ENCODE peak calls at places on chromosomes 12 and 14, in five cellular contexts. One of them, this sample, is unnamed.

GRCh38 chr14:85536835-85537195 is 6.9 kb downstream of the FLRT2 start:
- DNase-seq in dorsolateral prefrontal cortex: no peak
- DNase-seq in neuronal stem cell: no peak
- DNase-seq in BE2C: no peak
- DNase-seq in cardiac fibroblast: peak
- DNase-seq in this sample: peak

GRCh38 chr12:19953734-19954133 is 414.6 kb upstream of the PDE3A start:
- DNase-seq in dorsolateral prefrontal cortex: no peak
- DNase-seq in neuronal stem cell: no peak
- DNase-seq in BE2C: no peak
- DNase-seq in cardiac fibroblast: no peak
- DNase-seq in this sample: no peak

GRCh38 chr12:1836854-1837411 is 16.6 kb downstream of the LRTM2 start:
- DNase-seq in dorsolateral prefrontal cortex: peak
- DNase-seq in neuronal stem cell: no peak
- DNase-seq in BE2C: peak
- DNase-seq in cardiac fibroblast: no peak
- DNase-seq in this sample: no peak

GRCh38 chr12:124432376-124432775 is 135.0 kb downstream of the NCOR2 start:
- DNase-seq in dorsolateral prefrontal cortex: no peak
- DNase-seq in neuronal stem cell: no peak
- DNase-seq in BE2C: no peak
- DNase-seq in cardiac fibroblast: no peak
- DNase-seq in this sample: no peak

GRCh38 chr12:127083028-127083949 is 1183.7 kb upstream of the TMEM132C start:
- DNase-seq in dorsolateral prefrontal cortex: no peak
- DNase-seq in neuronal stem cell: no peak
- DNase-seq in BE2C: no peak
- DNase-seq in cardiac fibroblast: peak
- DNase-seq in this sample: peak

GRCh38 chr12:28446031-28446430 is 255.8 kb downstream of the CCDC91 start:
- DNase-seq in dorsolateral prefrontal cortex: no peak
- DNase-seq in neuronal stem cell: no peak
- DNase-seq in BE2C: no peak
- DNase-seq in cardiac fibroblast: peak
- DNase-seq in this sample: peak

GRCh38 chr14:95891742-95892141 is 15.1 kb downstream of the TUNAR start:
- DNase-seq in dorsolateral prefrontal cortex: no peak
- DNase-seq in neuronal stem cell: no peak
- DNase-seq in BE2C: no peak
- DNase-seq in cardiac fibroblast: peak
- DNase-seq in this sample: peak

GRCh38 chr14:92914087-92914656 is 8.8 kb upstream of the CHGA start:
- DNase-seq in dorsolateral prefrontal cortex: no peak
- DNase-seq in neuronal stem cell: peak
- DNase-seq in BE2C: no peak
- DNase-seq in cardiac fibroblast: peak
- DNase-seq in this sample: peak

GRCh38 chr12:107322063-107322462 is 228.7 kb upstream of the CRY1 start:
- DNase-seq in dorsolateral prefrontal cortex: no peak
- DNase-seq in neuronal stem cell: no peak
- DNase-seq in BE2C: no peak
- DNase-seq in cardiac fibroblast: no peak
- DNase-seq in this sample: no peak

GRCh38 chr14:55721353-55721752 is 141.3 kb downstream of the KTN1 start:
- DNase-seq in dorsolateral prefrontal cortex: no peak
- DNase-seq in neuronal stem cell: no peak
- DNase-seq in BE2C: peak
- DNase-seq in cardiac fibroblast: peak
- DNase-seq in this sample: peak

GRCh38 chr12:89225808-89226368 is 126.4 kb downstream of the DUSP6 start:
- DNase-seq in dorsolateral prefrontal cortex: no peak
- DNase-seq in neuronal stem cell: no peak
- DNase-seq in BE2C: no peak
- DNase-seq in cardiac fibroblast: peak
- DNase-seq in this sample: peak

GRCh38 chr12:96483116-96483515 is 6.3 kb upstream of the CFAP54 start:
- DNase-seq in dorsolateral prefrontal cortex: no peak
- DNase-seq in neuronal stem cell: no peak
- DNase-seq in BE2C: no peak
- DNase-seq in cardiac fibroblast: no peak
- DNase-seq in this sample: no peak

GRCh38 chr14:96843137-96843536 is 46.0 kb downstream of the VRK1 start:
- DNase-seq in dorsolateral prefrontal cortex: no peak
- DNase-seq in neuronal stem cell: no peak
- DNase-seq in BE2C: no peak
- DNase-seq in cardiac fibroblast: no peak
- DNase-seq in this sample: no peak

GRCh38 chr12:120007272-120007671 is 18.2 kb downstream of the BICDL1 start:
- DNase-seq in dorsolateral prefrontal cortex: no peak
- DNase-seq in neuronal stem cell: no peak
- DNase-seq in BE2C: no peak
- DNase-seq in cardiac fibroblast: no peak
- DNase-seq in this sample: no peak

GRCh38 chr12:101596172-101596571 is 1.4 kb downstream of the MYBPC1 start:
- DNase-seq in dorsolateral prefrontal cortex: no peak
- DNase-seq in neuronal stem cell: no peak
- DNase-seq in BE2C: no peak
- DNase-seq in cardiac fibroblast: no peak
- DNase-seq in this sample: no peak

GRCh38 chr12:121804417-121805111 is 755 bp downstream of the SETD1B start:
- DNase-seq in dorsolateral prefrontal cortex: no peak
- DNase-seq in neuronal stem cell: no peak
- DNase-seq in BE2C: peak
- DNase-seq in cardiac fibroblast: peak
- DNase-seq in this sample: peak

GRCh38 chr12:109462868-109463692 is 14.0 kb downstream of the KCTD10 start:
- DNase-seq in dorsolateral prefrontal cortex: no peak
- DNase-seq in neuronal stem cell: no peak
- DNase-seq in BE2C: peak
- DNase-seq in cardiac fibroblast: peak
- DNase-seq in this sample: peak

GRCh38 chr14:74542056-74542685 is 48.6 kb downstream of the ISCA2 start:
- DNase-seq in dorsolateral prefrontal cortex: no peak
- DNase-seq in neuronal stem cell: no peak
- DNase-seq in BE2C: no peak
- DNase-seq in cardiac fibroblast: no peak
- DNase-seq in this sample: no peak

GRCh38 chr12:128796439-128797118 is 27.2 kb downstream of the SLC15A4 start:
- DNase-seq in dorsolateral prefrontal cortex: no peak
- DNase-seq in neuronal stem cell: no peak
- DNase-seq in BE2C: no peak
- DNase-seq in cardiac fibroblast: no peak
- DNase-seq in this sample: no peak

GRCh38 chr12:66623455-66623854 is 55.4 kb downstream of the GRIP1 start:
- DNase-seq in dorsolateral prefrontal cortex: no peak
- DNase-seq in neuronal stem cell: no peak
- DNase-seq in BE2C: no peak
- DNase-seq in cardiac fibroblast: no peak
- DNase-seq in this sample: peak

GRCh38 chr12:6228535-6229223 is 28.5 kb downstream of the CD9 start:
- DNase-seq in dorsolateral prefrontal cortex: no peak
- DNase-seq in neuronal stem cell: no peak
- DNase-seq in BE2C: peak
- DNase-seq in cardiac fibroblast: no peak
- DNase-seq in this sample: peak

GRCh38 chr14:99575043-99576023 is 28.7 kb downstream of the CCDC85C start:
- DNase-seq in dorsolateral prefrontal cortex: no peak
- DNase-seq in neuronal stem cell: no peak
- DNase-seq in BE2C: peak
- DNase-seq in cardiac fibroblast: no peak
- DNase-seq in this sample: peak

GRCh38 chr14:99572173-99572999 is 31.6 kb downstream of the CCDC85C start:
- DNase-seq in dorsolateral prefrontal cortex: no peak
- DNase-seq in neuronal stem cell: no peak
- DNase-seq in BE2C: peak
- DNase-seq in cardiac fibroblast: no peak
- DNase-seq in this sample: no peak

GRCh38 chr14:99573000-99573330 is 31.0 kb downstream of the CCDC85C start:
- DNase-seq in dorsolateral prefrontal cortex: no peak
- DNase-seq in neuronal stem cell: no peak
- DNase-seq in BE2C: no peak
- DNase-seq in cardiac fibroblast: no peak
- DNase-seq in this sample: no peak

GRCh38 chr14:99573436-99574098 is 30.4 kb downstream of the CCDC85C start:
- DNase-seq in dorsolateral prefrontal cortex: no peak
- DNase-seq in neuronal stem cell: no peak
- DNase-seq in BE2C: peak
- DNase-seq in cardiac fibroblast: no peak
- DNase-seq in this sample: no peak

DNA sequence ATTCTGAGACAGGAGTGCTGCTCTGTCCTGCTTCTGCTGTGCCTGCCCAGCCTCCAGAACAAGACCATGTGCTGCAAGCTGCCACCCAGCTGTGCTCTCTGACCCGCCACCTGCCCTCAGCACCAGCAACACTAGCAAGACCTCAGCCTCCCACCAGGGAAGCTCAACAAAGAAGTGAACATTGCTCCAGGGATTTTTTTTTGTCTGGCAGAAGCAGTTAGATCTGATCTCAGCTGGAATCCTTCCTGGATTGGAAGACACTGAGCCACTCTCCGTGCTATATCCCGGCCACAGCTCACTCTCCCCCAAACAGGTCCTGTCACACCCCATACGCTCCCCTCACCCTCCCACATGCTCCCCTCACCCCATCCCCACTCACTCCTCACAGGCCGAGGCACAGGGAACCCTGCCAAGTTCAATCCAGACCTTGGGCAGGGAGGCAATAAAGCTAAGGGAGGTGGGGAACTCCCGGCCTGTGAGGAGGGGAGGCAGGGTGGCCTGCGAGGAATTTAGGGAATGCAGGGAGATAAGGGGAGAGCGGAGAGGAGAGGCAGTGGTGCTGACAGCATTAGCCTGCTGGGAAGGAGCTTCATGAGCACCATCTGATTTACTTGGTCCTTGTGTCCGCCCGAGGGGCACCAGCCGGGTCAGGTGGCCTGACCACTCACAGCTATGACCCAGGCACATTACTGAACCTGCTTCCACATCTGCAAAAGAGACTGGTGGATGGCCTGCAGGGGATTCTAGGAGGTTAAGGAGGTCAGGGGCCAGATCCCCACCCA is 29.7 kb downstream of the CCDC85C start:
- DNase-seq in dorsolateral prefrontal cortex: no peak
- DNase-seq in neuronal stem cell: peak
- DNase-seq in BE2C: peak
- DNase-seq in cardiac fibroblast: peak
- DNase-seq in this sample: peak
- H3K4me3 ChIP-seq in dorsolateral prefrontal cortex: no peak
- H3K4me3 ChIP-seq in neuronal stem cell: no peak
- H3K4me3 ChIP-seq in BE2C: peak
- H3K4me3 ChIP-seq in cardiac fibroblast: no peak
- H3K4me3 ChIP-seq in this sample: peak

DNA sequence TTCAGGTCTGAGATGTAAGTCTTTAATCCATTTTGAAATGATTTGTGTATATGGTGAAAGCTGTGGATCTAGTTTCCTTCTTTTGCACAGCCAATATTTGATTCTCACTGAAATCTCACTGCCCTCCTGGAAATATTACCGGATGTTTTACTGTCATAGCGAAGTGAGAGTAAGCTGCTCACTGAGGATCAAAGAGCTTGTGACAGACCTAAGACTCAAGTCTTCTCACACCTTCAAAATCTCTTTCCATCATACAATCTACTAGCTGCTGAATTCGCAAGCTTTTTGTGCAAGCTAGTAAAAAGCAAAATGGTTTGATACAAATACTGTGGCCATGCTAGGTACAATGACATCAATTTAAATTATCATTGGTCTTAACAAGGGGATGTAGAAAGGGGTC is 3.9 kb downstream of the LRRK2 start:
- DNase-seq in dorsolateral prefrontal cortex: no peak
- DNase-seq in neuronal stem cell: no peak
- DNase-seq in BE2C: no peak
- DNase-seq in cardiac fibroblast: no peak
- DNase-seq in this sample: no peak
- H3K4me3 ChIP-seq in dorsolateral prefrontal cortex: peak
- H3K4me3 ChIP-seq in neuronal stem cell: no peak
- H3K4me3 ChIP-seq in BE2C: no peak
- H3K4me3 ChIP-seq in cardiac fibroblast: no peak
- H3K4me3 ChIP-seq in this sample: no peak

GRCh38 chr12:117009759-117010158 is 89.5 kb downstream of the TESC start:
- DNase-seq in dorsolateral prefrontal cortex: no peak
- DNase-seq in neuronal stem cell: no peak
- DNase-seq in BE2C: no peak
- DNase-seq in cardiac fibroblast: no peak
- DNase-seq in this sample: no peak
- H3K4me3 ChIP-seq in dorsolateral prefrontal cortex: no peak
- H3K4me3 ChIP-seq in neuronal stem cell: no peak
- H3K4me3 ChIP-seq in BE2C: no peak
- H3K4me3 ChIP-seq in cardiac fibroblast: no peak
- H3K4me3 ChIP-seq in this sample: no peak

GRCh38 chr14:104118006-104118844 is 20.2 kb upstream of the KIF26A start:
- DNase-seq in dorsolateral prefrontal cortex: no peak
- DNase-seq in neuronal stem cell: no peak
- DNase-seq in BE2C: peak
- DNase-seq in cardiac fibroblast: no peak
- DNase-seq in this sample: no peak
- H3K4me3 ChIP-seq in dorsolateral prefrontal cortex: no peak
- H3K4me3 ChIP-seq in neuronal stem cell: no peak
- H3K4me3 ChIP-seq in BE2C: no peak
- H3K4me3 ChIP-seq in cardiac fibroblast: no peak
- H3K4me3 ChIP-seq in this sample: no peak